ENCODE peak calls at places on chromosomes 11 and 22, in six cellular contexts. Q is A549; W is CD8-positive, alpha-beta T cell; O is ovary; S is GM23338; G is GM12878. A is an unnamed sample.

GRCh38 chr11:74462009-74462408 is 5.3 kb downstream of the KCNE3 start:
- DNase-seq in O (peak), Q (no peak), W (no peak), G (no peak), S (peak), A (no peak)

GRCh38 chr11:43268161-43268560 is 43.6 kb upstream of the API5 start:
- DNase-seq in Q (no peak), S (no peak), G (no peak), O (no peak), W (no peak), A (no peak)

GRCh38 chr11:17714356-17714854 is 5.0 kb upstream of the MYOD1 start:
- DNase-seq in W (no peak), Q (no peak), G (no peak), S (peak), O (no peak), A (no peak)

GRCh38 chr11:74492974-74493815 is at the start of gene LIPT2:
- DNase-seq in Q (peak), W (peak), O (peak), G (peak), S (peak), A (peak)

GRCh38 chr22:47567741-47568140 is 805.3 kb downstream of the TBC1D22A start:
- DNase-seq in Q (no peak), W (peak), O (no peak), S (no peak), G (no peak), A (no peak)

GRCh38 chr22:26629988-26630761 is 8.4 kb downstream of the CRYBA4 start:
- DNase-seq in G (no peak), O (peak), W (no peak), S (peak), Q (no peak), A (no peak)

GRCh38 chr22:17817079-17817478 is 42.8 kb upstream of the BID start:
- DNase-seq in Q (no peak), O (no peak), G (no peak), W (no peak), S (no peak), A (no peak)

GRCh38 chr11:117882539-117882938 is 6.1 kb upstream of the FXYD6 start:
- DNase-seq in S (no peak), O (no peak), W (peak), G (no peak), Q (no peak), A (no peak)

GRCh38 chr11:120835601-120836228 is 188.2 kb upstream of the TBCEL start:
- DNase-seq in S (no peak), G (peak), Q (no peak), O (no peak), W (no peak), A (peak)

GRCh38 chr22:29945435-29945834 is 62.5 kb downstream of the MTMR3 start:
- DNase-seq in O (no peak), S (no peak), G (no peak), Q (no peak), W (no peak), A (no peak)

GRCh38 chr11:120746836-120747609 is 235.5 kb downstream of the GRIK4 start:
- DNase-seq in O (no peak), W (no peak), G (no peak), Q (no peak), S (no peak), A (no peak)

GRCh38 chr11:121892131-121892681 is 223.8 kb downstream of the BLID start:
- DNase-seq in W (no peak), G (no peak), S (peak), O (no peak), Q (no peak), A (no peak)

GRCh38 chr11:121890377-121890776 is 225.6 kb downstream of the BLID start:
- DNase-seq in S (no peak), Q (no peak), W (no peak), O (no peak), G (no peak), A (no peak)

GRCh38 chr11:121892863-121893262 is 223.2 kb downstream of the BLID start:
- DNase-seq in S (no peak), O (no peak), W (no peak), Q (no peak), G (no peak), A (no peak)

GRCh38 chr11:121889931-121890330 is 226.1 kb downstream of the BLID start:
- DNase-seq in W (no peak), O (no peak), S (no peak), Q (no peak), G (no peak), A (no peak)

DNA sequence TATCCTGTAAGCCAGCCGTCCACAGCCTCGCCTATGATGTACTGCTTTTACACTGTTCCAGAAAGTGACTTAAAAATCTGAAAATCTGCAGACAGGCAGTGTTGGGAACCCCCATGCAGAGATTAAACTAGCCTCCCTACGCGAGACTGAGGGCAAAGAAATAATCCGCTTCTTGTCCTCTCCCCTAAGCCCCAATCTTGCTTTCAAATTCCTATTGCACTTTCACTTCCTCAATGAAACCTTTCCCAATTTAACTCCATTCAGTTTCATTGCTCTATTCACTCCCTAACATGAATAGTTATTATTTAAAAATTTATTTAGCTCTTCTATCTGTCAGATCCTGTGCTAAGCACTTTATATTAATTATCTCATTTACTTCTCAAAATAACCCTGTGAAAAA is 224.9 kb downstream of the BLID start:
- DNase-seq in S (no peak), W (no peak), Q (no peak), G (no peak), O (no peak), A (no peak)
- H3K4me3 ChIP-seq in S (no peak), W (no peak), Q (no peak), G (no peak), O (no peak), A (no peak)

GRCh38 chr22:21657020-21657360 is 8.8 kb upstream of the PPIL2 start:
- DNase-seq in G (no peak), S (peak), Q (no peak), O (no peak), W (no peak), A (no peak)

GRCh38 chr22:21661991-21662390 is 3.8 kb upstream of the PPIL2 start:
- DNase-seq in Q (no peak), S (no peak), W (no peak), G (no peak), O (no peak), A (no peak)

GRCh38 chr22:21659864-21660525 is 5.8 kb upstream of the PPIL2 start:
- DNase-seq in G (no peak), S (no peak), W (no peak), Q (no peak), O (no peak), A (no peak)

GRCh38 chr22:21660904-21661303 is 4.9 kb upstream of the PPIL2 start:
- DNase-seq in G (no peak), Q (no peak), W (no peak), S (no peak), O (no peak), A (no peak)

DNA sequence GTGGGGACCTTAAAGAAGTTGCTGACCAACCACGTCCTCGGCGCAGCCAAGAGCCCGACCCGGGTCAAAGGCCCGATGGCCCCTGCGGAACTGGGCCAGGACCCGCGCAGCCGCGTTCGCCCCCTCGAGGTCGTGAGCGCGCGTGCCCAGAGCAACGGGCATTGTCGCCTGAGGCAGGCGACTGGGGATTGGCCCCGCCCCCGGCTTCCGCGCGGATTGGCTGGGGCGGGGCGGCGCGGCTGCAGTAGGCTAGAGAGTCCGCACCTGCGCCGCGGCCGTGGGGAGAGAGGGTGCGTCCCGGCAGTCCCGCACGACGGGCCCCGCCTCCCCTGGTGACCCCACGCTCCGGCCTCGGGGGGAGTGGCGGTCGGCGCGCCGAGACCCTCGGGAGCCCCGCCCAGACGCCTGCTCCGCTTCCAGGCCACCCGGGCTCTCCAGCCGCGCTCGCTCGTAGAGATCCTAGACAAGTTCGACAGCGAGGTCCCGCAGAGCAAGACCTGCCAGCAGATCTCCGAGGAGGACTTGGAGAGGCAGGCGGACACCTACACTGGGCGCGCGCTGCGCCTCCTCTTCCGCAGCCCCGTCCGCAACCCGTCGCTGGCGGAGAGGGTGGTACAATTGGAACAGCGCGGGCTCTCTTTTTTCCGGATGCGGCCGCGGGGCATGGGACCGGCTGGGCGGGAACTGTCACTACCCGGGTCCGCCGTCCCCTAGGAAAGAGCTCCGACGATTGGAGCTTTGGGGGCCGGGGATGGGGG is 8.3 kb upstream of the PPIL2 start:
- DNase-seq in W (peak), S (peak), Q (peak), G (peak), O (no peak), A (no peak)
- TF ChIP-seq CTCF in W (peak), S (peak), Q (no peak), G (peak), O (no peak), A (peak)

DNA sequence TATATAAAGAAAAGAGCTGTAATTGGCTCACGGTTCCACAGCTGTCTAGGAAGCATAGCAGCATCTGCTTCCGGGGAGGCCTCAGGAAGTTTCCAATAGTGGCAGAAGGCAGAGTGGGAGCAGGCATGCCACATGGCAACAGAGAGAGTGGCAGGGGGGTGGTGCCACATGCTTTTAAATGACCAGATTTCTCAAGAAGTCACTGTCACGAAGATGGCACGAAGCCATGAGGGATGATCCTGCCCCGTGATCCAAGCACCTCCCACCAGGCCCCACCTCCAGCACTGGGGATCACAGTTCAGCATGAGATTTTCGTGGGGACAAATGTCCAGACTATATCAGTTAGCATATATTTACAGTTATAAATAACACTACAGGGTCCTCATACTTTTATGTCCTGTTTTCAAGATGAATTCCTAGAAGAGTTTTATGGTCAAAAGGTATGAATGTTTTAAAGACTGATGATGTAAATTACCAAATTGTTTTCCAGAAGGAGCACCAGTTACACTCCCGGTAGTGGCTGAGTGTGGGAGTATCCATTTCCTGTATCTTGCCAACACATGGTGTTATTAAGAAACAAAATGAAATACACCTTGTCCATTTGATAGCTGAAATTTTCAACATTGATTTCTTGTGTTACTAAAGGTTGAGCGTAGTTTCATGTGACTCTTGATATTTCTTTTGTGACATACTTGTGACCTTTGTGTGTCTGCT is 19.2 kb downstream of the FAM118A start:
- DNase-seq in O (no peak), S (no peak), W (no peak), Q (no peak), G (no peak), A (no peak)
- H3K4me3 ChIP-seq in O (no peak), S (no peak), W (no peak), Q (no peak), G (no peak), A (no peak)

GRCh38 chr22:41301085-41302015 is at the start of gene ZC3H7B:
- DNase-seq in Q (peak), S (peak), G (peak), O (peak), W (peak), A (peak)
- TF ChIP-seq CTCF in Q (peak), S (peak), G (peak), O (peak), W (peak), A (peak)

GRCh38 chr22:37484115-37485005 is 1.8 kb downstream of the MFNG start:
- DNase-seq in Q (no peak), O (no peak), S (no peak), G (peak), W (peak), A (peak)

GRCh38 chr22:37485006-37485713 is 1.0 kb downstream of the MFNG start:
- DNase-seq in W (peak), Q (no peak), G (no peak), S (no peak), O (no peak), A (no peak)

GRCh38 chr22:37486224-37486845 is at the start of gene MFNG:
- DNase-seq in G (peak), Q (peak), W (peak), O (peak), S (peak), A (peak)

GRCh38 chr22:37487129-37487528 is 945 bp upstream of the MFNG start:
- DNase-seq in O (no peak), Q (no peak), W (no peak), G (no peak), S (no peak), A (no peak)

GRCh38 chr22:37485714-37486223 is 415 bp downstream of the MFNG start:
- DNase-seq in Q (no peak), O (no peak), W (no peak), G (no peak), S (no peak), A (no peak)
- H3K4me3 ChIP-seq in Q (no peak), O (peak), W (peak), G (peak), S (peak), A (peak)

GRCh38 chr11:69950621-69951020 is 127.5 kb upstream of the ANO1 start:
- DNase-seq in G (no peak), S (no peak), W (no peak), Q (no peak), O (no peak), A (no peak)

GRCh38 chr11:69948256-69949141 is 129.3 kb upstream of the FGF3 start:
- DNase-seq in O (no peak), Q (peak), W (no peak), S (peak), G (no peak), A (no peak)

GRCh38 chr11:69949327-69949726 is 128.8 kb upstream of the ANO1 start:
- DNase-seq in O (no peak), W (no peak), S (no peak), Q (peak), G (no peak), A (no peak)

GRCh38 chr11:69951821-69952590 is 126.1 kb upstream of the ANO1 start:
- DNase-seq in O (no peak), Q (no peak), G (no peak), W (no peak), S (no peak), A (no peak)

DNA sequence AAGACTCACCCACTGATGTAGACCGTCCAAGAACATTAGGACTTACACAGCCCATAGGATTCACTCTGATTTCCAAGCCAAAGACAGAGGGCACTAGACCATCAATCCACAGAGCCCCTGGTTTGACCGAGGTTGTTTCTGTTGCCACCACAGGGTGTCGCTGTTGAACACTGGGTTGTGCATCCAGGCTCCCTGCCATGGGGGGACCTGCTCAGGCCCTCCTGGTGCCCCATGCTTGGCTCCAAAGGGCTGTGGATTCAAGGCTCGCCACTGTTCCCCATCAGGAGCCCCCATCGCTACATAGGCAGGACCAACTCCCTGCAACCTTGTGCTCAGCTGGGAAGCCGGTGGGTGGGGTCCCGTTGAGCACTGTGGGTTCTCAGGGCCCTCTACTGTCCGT is 128.0 kb upstream of the ANO1 start:
- DNase-seq in O (no peak), S (peak), Q (peak), W (no peak), G (no peak), A (no peak)
- TF ChIP-seq CTCF in O (no peak), S (peak), Q (peak), W (peak), G (peak), A (peak)